ENCODE peak calls at places on chromosome 20, in four cellular contexts. J is IMR-90, V is H9, H is H1. M is an unnamed sample.

GRCh38 chr20:43040427-43040826 is 149.3 kb downstream of the PTPRT start:
- DNase-seq in J (no peak), V (peak), H (peak), M (peak)

GRCh38 chr20:2023151-2023550 is 29.3 kb upstream of the PDYN start:
- DNase-seq in J (no peak), V (no peak), H (no peak), M (peak)

GRCh38 chr20:61322151-61322860 is 70.2 kb downstream of the CDH4 start:
- DNase-seq in J (no peak), V (no peak), H (no peak), M (no peak)

GRCh38 chr20:31811796-31812728 is 7.1 kb upstream of the MYLK2 start:
- DNase-seq in J (peak), V (no peak), H (no peak), M (no peak)

GRCh38 chr20:2914160-2914559 is 40.9 kb downstream of the PTPRA start:
- DNase-seq in J (no peak), V (no peak), H (no peak), M (no peak)

GRCh38 chr20:39849664-39850063 is 839.4 kb downstream of the MAFB start:
- DNase-seq in J (peak), V (no peak), H (no peak), M (no peak)

GRCh38 chr20:46681032-46681854 is 8.0 kb downstream of the TP53RK start:
- DNase-seq in J (peak), V (peak), H (peak), M (peak)

GRCh38 chr20:11651138-11651537 is 266.6 kb upstream of the BTBD3 start:
- DNase-seq in J (no peak), V (no peak), H (no peak), M (no peak)

GRCh38 chr20:22586645-22587310 is 2.4 kb upstream of the FOXA2 start:
- DNase-seq in J (no peak), V (peak), H (peak), M (peak)

GRCh38 chr20:8796088-8796665 is 272.7 kb upstream of the PLCB4 start:
- DNase-seq in J (peak), V (no peak), H (no peak), M (no peak)

GRCh38 chr20:43948455-43948854 is 33.8 kb downstream of the TOX2 start:
- DNase-seq in J (no peak), V (no peak), H (no peak), M (no peak)

GRCh38 chr20:50520222-50520877 is 10.2 kb downstream of the PTPN1 start:
- DNase-seq in J (no peak), V (no peak), H (no peak), M (no peak)

GRCh38 chr20:33296206-33296605 is 13.2 kb downstream of the BPIFB1 start:
- DNase-seq in J (no peak), V (no peak), H (no peak), M (no peak)

GRCh38 chr20:14553774-14554524 is 216.5 kb upstream of the FLRT3 start:
- DNase-seq in J (peak), V (no peak), H (no peak), M (no peak)

DNA sequence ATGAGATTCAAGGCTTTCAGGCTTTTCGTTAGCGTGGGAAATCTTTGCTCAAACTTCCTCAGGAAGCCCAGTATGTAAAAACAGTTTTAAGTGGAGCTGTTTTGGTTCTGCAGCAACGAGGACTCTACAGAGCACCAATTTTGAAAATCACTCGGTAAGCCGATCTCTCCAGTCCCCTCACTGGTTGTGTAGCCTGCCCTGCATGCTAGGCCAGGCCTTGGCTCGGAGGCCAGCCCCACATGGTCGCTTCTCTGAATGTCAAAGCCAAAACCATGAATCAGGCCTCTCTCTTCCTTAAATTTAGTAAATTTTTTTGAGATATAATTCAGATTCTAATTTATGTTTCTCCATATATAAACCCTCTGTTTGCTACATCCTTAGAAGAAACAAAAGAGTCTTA is 108.0 kb downstream of the CHD6 start:
- DNase-seq in J (no peak), V (no peak), H (no peak), M (no peak)
- H3K27ac ChIP-seq in J (no peak), V (no peak), H (no peak), M (no peak)

DNA sequence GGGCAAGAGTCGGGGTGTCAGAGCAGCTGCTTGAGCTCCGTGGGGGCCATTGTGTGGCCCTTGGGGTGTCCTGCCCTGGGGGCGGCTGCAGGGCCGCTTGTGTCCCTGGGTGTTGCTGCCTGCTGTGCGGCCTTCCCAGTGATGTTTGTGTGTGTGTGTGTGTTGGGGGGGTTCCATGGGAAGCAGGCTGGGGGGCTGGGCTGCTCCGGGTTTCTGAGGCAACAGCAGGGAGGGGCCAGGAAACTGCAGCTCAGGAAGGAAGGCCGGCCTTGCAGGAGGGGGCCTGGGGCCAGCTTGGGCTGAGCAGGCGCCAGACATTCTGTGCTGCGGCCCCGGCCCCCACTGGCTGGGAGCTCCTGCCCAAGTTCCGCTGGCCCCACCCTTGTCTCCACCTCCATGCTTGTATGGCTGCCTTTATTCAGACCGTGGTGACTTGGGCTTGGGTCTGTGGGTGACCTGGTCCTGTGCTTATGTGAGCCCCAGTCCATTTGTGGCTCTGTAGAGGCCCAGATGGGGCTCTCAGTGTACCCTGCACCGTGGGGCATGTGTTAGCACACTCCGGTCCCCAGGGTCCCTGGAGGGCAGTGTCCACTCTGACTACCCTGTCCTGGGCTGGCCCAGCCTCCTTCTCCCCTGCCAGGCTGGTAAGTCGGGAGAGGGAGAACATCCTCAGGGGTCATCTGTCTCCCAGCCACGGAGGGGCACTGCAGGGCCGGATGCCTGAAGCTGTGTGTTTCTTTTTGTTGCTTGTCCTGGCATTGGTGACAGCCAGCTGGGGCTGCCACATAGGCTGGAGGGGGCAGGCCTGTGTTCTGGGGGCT is 4.6 kb upstream of the SOX18 start:
- DNase-seq in J (no peak), V (peak), H (no peak), M (peak)
- H2BK120ac ChIP-seq in J (no peak), V (no peak), H (no peak), M (no peak)

DNA sequence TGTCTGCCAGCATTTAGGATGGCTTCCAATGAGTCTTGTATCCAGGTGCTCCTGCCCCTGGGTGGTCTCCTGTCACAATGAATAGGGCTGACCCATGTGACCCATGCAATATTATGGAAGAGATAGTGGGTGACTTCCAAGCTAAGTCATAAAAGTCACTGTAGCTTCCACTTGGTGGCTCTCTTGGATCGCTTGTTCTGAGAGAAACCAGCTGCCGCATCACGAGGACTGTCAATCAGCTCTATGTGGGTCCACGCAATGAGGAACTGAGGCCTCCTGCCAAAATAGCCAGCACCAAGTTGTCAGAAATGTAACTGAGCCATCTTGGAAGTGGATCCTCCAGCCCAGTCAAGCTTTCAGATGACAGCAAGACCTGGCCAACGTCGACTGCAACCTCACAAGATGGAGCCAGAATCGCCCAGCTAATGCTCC is 14.9 kb upstream of the MATN4 start:
- DNase-seq in J (peak), V (no peak), H (no peak), M (peak)
- H4K5ac ChIP-seq in J (no peak), V (no peak), H (no peak), M (no peak)

DNA sequence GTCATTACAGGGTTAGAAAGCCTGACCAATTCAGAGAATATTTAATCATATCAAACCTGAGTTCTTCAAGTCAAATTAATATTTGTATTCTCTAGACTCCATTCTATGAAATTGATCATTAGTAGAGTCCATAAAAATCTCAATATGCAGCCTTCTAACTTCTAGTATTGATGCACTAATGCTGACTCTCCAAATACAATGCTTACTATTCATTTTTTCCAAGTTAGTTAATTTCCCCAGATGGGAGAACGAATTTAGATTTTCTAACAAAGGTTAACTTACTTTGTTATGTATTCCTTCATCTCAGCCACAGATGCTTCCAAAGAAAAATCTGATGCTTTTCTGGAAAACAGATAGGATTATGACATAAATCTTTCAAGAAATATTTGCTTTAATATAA is 12.4 kb upstream of the NDRG3 start:
- DNase-seq in J (no peak), V (no peak), H (no peak), M (no peak)
- H3K27ac ChIP-seq in J (no peak), V (no peak), H (no peak), M (no peak)

DNA sequence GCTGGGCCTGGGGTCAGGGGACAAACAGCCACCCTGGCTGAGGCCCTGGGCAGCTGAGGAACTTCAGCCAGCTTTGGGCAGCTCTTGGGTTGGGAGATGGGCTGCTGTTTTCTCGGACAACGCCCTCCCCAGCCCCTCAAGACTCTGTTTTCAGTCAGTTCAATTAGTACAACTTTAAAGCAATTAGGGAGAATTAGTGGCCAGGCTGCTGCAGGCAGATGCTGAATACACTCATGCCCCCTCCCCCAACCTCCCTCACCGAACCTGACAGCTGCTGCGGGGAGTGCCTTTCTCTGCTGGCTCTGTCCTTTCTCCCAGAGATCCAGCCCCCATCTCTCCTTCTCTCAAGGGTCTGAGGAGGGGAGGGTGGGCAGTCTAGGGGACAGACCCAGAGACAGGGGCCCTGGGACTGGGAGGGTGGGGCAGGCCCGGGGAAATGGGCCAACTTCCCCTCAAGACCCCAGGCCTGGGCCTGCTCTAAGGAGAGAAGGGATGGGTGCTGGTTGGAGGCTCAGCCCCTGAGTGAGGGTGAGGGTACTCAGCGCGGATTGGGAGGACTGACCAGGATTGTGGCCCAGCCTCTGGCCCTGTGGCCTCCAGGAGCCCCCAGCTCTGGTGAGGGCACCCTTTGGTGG is 17.8 kb upstream of the MYT1 start:
- DNase-seq in J (no peak), V (no peak), H (peak), M (no peak)
- H2BK120ac ChIP-seq in J (no peak), V (no peak), H (no peak), M (no peak)

M was measured in mesendoderm.